ENCODE peak calls at places on chromosomes 7 and 10, in five cellular contexts. D is GM12878, H is K562, M is HepG2, C is SK-N-SH. I is an unnamed sample.

GRCh38 chr10:12949248-12949647 is 52.3 kb downstream of the CCDC3 start:
- DNase-seq in M (no peak), D (no peak), H (peak), C (no peak), I (peak)

GRCh38 chr10:125011171-125011925 is 69.4 kb downstream of the ZRANB1 start:
- DNase-seq in C (no peak), H (no peak), D (no peak), M (no peak), I (no peak)

GRCh38 chr7:30276203-30276900 is 8.0 kb upstream of the ZNRF2 start:
- DNase-seq in M (peak), C (peak), D (no peak), H (peak), I (peak)

GRCh38 chr7:155276800-155277375 is 20.8 kb upstream of the INSIG1 start:
- DNase-seq in M (no peak), H (no peak), D (no peak), C (no peak), I (no peak)

GRCh38 chr10:4807803-4808507 is 18.1 kb upstream of the AKR1E2 start:
- DNase-seq in M (peak), H (no peak), C (no peak), D (no peak), I (no peak)

GRCh38 chr10:49194212-49194920 is 6.2 kb upstream of the TMEM273 start:
- DNase-seq in C (no peak), H (no peak), D (no peak), M (no peak), I (no peak)

GRCh38 chr7:157538735-157539134 is 201.9 kb downstream of the DNAJB6 start:
- DNase-seq in H (no peak), C (no peak), D (no peak), M (no peak), I (no peak)

GRCh38 chr7:102431617-102432298 is 1.6 kb upstream of the ORAI2 start:
- DNase-seq in H (peak), M (peak), D (no peak), C (no peak), I (no peak)

GRCh38 chr7:71165708-71166107 is 33.8 kb downstream of the GALNT17 start:
- DNase-seq in H (no peak), D (no peak), M (no peak), C (no peak), I (no peak)

GRCh38 chr7:35849954-35850353 is 49.1 kb downstream of the SEPTIN7 start:
- DNase-seq in D (no peak), C (no peak), H (no peak), M (no peak), I (no peak)

GRCh38 chr7:130939285-130940095 is 205.5 kb upstream of the KLF14 start:
- DNase-seq in H (no peak), C (no peak), D (no peak), M (no peak), I (no peak)

GRCh38 chr10:45602082-45602730 is 70.4 kb downstream of the ZFAND4 start:
- DNase-seq in M (no peak), H (no peak), D (no peak), C (no peak), I (no peak)

GRCh38 chr7:44102846-44103565 is 1.1 kb upstream of the AEBP1 start:
- DNase-seq in D (no peak), M (no peak), C (no peak), H (no peak), I (no peak)

GRCh38 chr10:77498210-77498609 is 139.4 kb downstream of the KCNMA1 start:
- DNase-seq in C (no peak), D (no peak), M (no peak), H (no peak), I (no peak)

GRCh38 chr7:150399861-150400778 is 21.0 kb downstream of the ZNF775 start:
- DNase-seq in H (peak), C (peak), D (no peak), M (no peak), I (no peak)

GRCh38 chr7:155378959-155379871 is 78.7 kb upstream of the EN2 start:
- DNase-seq in D (no peak), C (no peak), M (no peak), H (no peak), I (no peak)

GRCh38 chr7:55065511-55066229 is 46.9 kb downstream of the EGFR start:
- DNase-seq in M (peak), C (no peak), H (no peak), D (peak), I (peak)

GRCh38 chr7:132575987-132576722 is at the start of gene PLXNA4:
- DNase-seq in H (no peak), D (no peak), C (peak), M (no peak), I (no peak)

GRCh38 chr7:69012149-69012548 is 586.1 kb upstream of the AUTS2 start:
- DNase-seq in D (no peak), H (no peak), M (no peak), C (no peak), I (no peak)

GRCh38 chr10:43046288-43046991 is 30.4 kb upstream of the RET start:
- DNase-seq in D (no peak), C (no peak), H (no peak), M (no peak), I (no peak)

GRCh38 chr10:128322950-128323349 is 196.7 kb upstream of the MKI67 start:
- DNase-seq in H (no peak), C (no peak), M (no peak), D (no peak), I (no peak)

GRCh38 chr10:28558923-28559508 is 26.1 kb downstream of the WAC start:
- DNase-seq in H (no peak), M (no peak), D (no peak), C (no peak), I (no peak)

GRCh38 chr7:193538-194256 is 1.3 kb downstream of the FAM20C start:
- DNase-seq in H (no peak), M (no peak), D (no peak), C (peak), I (no peak)

DNA sequence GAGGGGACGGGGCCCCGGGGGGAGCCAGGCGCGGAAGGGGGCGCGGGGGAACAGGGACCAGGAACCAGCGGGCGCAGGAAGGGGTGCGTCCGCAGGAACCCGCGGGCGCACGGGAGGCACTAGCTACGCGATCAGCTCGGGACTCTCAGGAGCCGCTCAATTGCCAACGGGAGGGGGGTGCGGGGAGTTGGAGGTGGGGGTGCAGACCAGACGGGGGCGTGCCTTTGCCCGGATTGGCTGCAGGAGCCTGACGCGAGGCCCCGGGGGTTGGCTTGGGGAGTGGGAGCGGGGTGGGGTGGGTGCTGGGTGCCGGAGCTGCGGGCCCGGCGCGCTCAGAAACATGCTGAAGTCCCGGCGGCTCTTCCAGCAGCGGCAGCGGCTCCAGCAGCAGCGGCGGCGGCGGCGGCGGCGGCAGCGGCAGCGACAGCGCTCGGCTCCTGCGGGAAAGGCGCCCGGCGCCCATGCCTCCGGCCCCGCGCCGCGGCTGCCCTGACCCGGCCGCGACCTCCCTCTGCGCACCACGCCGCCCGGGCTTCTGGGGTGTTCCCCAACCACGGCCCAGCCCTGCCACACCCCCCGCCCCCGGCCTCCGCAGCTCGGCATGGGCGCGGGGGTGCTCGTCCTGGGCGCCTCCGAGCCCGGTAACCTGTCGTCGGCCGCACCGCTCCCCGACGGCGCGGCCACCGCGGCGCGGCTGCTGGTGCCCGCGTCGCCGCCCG is at the start of gene ADRB1:
- DNase-seq in H (peak), C (peak), M (peak), D (peak), I (peak)
- TF ChIP-seq ZBTB33 in H (no peak), C (no peak), M (no peak), D (no peak), I (no peak)

DNA sequence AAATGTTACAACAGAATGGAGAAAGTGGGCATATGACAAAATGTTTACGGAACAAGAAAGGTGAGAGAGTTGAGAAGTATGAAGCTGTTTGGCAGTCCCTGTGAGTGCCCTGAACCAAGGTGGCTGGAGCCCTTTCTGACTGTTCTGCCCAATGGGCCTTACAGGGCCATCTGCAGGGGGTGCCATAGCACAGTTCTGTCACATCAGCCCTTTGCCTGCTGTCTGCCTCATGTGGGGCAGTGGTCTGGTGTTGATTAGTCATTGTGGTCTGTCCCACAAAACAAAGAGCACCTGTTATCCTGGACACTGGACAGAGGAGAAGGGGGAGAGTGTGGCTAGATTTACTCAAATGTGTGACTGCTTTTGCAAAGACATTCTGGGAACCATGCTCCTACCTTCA is 51.5 kb upstream of the OSBPL3 start:
- DNase-seq in C (no peak), M (peak), H (no peak), D (no peak), I (no peak)
- TF ChIP-seq ZBTB33 in C (no peak), M (no peak), H (no peak), D (no peak), I (no peak)

DNA sequence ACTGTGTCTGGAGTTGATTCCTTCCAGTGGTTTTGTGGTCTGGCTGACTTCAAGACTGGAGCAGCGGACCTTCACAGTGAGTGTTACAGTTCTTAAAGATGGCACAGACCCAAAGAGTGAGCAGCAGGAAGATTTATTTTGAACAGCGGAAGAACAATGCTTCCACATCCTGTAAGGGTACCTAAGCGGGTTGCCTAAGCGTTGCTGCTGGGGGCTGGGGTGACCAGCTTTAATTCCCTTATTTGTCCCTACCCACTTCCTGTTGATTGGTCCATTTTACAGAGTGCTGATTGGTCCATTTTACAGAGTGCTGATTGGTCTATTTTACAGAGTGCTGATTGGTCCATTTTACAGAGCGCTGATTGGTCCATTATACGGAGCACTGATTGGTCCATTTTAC is 13.2 kb downstream of the AKR1B15 start:
- DNase-seq in D (no peak), C (no peak), M (no peak), H (no peak), I (no peak)
- TF ChIP-seq ZBTB33 in D (no peak), C (no peak), M (no peak), H (no peak), I (no peak)

DNA sequence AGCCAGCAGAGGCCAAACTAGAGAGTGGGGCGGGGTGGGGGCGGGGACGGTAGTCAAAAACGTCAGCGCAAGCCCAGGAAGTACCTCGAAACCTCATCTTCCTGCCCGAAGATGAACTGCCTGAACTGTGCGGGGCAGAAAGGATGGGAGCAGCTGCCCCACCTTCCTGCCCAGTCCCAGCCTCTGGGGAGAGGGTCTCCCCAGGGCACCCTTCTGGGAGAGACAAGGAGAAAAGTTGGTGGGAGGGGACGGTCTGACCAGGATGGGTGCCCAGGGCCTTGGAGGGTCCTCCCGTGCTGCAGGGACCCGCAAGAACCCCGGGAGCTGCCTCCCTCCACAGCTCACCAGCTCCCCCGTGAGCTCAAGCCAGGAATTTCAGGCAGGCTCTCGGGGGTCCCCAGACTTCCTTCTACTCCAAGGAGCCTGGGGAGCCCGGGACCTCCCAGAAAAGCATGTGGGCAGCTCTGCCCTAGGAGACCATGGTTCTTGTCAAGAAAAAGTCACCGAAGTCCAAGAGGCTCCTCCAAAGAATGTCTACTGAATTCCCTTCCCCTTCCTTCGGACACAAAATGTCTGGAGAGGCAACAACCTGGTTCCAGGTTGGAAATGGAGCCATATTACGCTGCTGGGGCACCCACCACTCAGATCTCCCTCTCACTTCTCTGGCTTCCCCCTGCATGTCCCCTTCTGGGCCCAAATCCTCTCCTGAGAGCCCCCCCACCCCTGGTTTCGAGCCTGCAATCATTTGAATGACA is 52.8 kb downstream of the RGS10 start:
- DNase-seq in C (peak), H (peak), D (no peak), M (peak), I (peak)
- TF ChIP-seq ZBTB33 in C (no peak), H (no peak), D (no peak), M (no peak), I (no peak)

GRCh38 chr7:77954773-77955562 is 156.4 kb downstream of the PHTF2 start:
- DNase-seq in M (no peak), H (no peak), C (no peak), D (no peak), I (no peak)
- TF ChIP-seq ZBTB33 in M (no peak), H (no peak), C (no peak), D (no peak), I (no peak)

GRCh38 chr10:98242823-98243222 is 25.2 kb downstream of the LOXL4 start:
- DNase-seq in C (peak), H (no peak), D (no peak), M (no peak), I (no peak)
- TF ChIP-seq ZBTB33 in C (no peak), H (no peak), D (no peak), M (no peak), I (no peak)

GRCh38 chr10:72050873-72051272 is 37.5 kb downstream of the SPOCK2 start:
- DNase-seq in H (no peak), C (no peak), M (no peak), D (no peak), I (no peak)

GRCh38 chr10:72049472-72049871 is 38.9 kb downstream of the SPOCK2 start:
- DNase-seq in H (no peak), D (no peak), C (no peak), M (no peak), I (no peak)

GRCh38 chr10:72053690-72054089 is 34.7 kb downstream of the SPOCK2 start:
- DNase-seq in M (no peak), C (no peak), D (no peak), H (no peak), I (no peak)

GRCh38 chr10:72048450-72049124 is 39.8 kb downstream of the SPOCK2 start:
- DNase-seq in M (peak), C (peak), D (peak), H (peak), I (peak)

GRCh38 chr10:72049969-72050781 is 38.2 kb downstream of the SPOCK2 start:
- DNase-seq in C (no peak), D (no peak), M (peak), H (no peak), I (no peak)
- TF ChIP-seq ZBTB33 in C (no peak), D (no peak), M (no peak), H (no peak), I (no peak)

GRCh38 chr10:71608863-71609768 is 110.5 kb downstream of the C10orf105 start:
- DNase-seq in C (peak), M (peak), H (peak), D (no peak), I (peak)

GRCh38 chr10:71610651-71611050 is 108.9 kb downstream of the C10orf105 start:
- DNase-seq in H (no peak), C (no peak), M (no peak), D (no peak), I (no peak)

GRCh38 chr10:71611709-71612422 is 107.7 kb downstream of the C10orf105 start:
- DNase-seq in C (no peak), D (no peak), M (no peak), H (no peak), I (no peak)

GRCh38 chr10:71613303-71613777 is 106.2 kb downstream of the C10orf105 start:
- DNase-seq in D (no peak), H (peak), M (no peak), C (no peak), I (peak)

GRCh38 chr10:71611131-71611530 is 108.4 kb downstream of the C10orf105 start:
- DNase-seq in M (no peak), D (no peak), C (no peak), H (no peak), I (no peak)
- TF ChIP-seq ZBTB33 in M (no peak), D (no peak), C (no peak), H (no peak), I (no peak)

GRCh38 chr10:18615618-18616017 is 35.8 kb downstream of the NSUN6 start:
- DNase-seq in H (no peak), C (no peak), D (no peak), M (peak), I (no peak)
- TF ChIP-seq ZBTB33 in H (no peak), C (no peak), D (no peak), M (no peak), I (no peak)

GRCh38 chr7:37945336-37945735 is 24.9 kb downstream of the EPDR1 start:
- DNase-seq in H (no peak), M (peak), D (no peak), C (no peak), I (no peak)

GRCh38 chr7:37947138-37947839 is 26.8 kb downstream of the EPDR1 start:
- DNase-seq in C (no peak), H (no peak), M (no peak), D (no peak), I (no peak)

GRCh38 chr7:37944737-37945054 is 24.3 kb downstream of the EPDR1 start:
- DNase-seq in H (no peak), D (no peak), C (no peak), M (no peak), I (no peak)

GRCh38 chr7:37943905-37944736 is 23.7 kb downstream of the EPDR1 start:
- DNase-seq in C (no peak), M (peak), D (peak), H (no peak), I (no peak)

GRCh38 chr7:37942934-37943610 is 22.6 kb downstream of the EPDR1 start:
- DNase-seq in D (peak), H (no peak), M (peak), C (peak), I (no peak)
- TF ChIP-seq ZBTB33 in D (peak), H (no peak), M (peak), C (no peak), I (no peak)

I was measured in HCT116.